ENCODE peak calls at places on chromosomes 2 and 18, in ten cellular contexts. D is tibial nerve; F is Peyer's patch; H is tibial artery; N is Panc1; O is osteoblast; C is brain microvascular endothelial cell; S is stomach; Y is CD4-positive, CD25-positive, alpha-beta regulatory T cell; B is cardiac muscle cell. P is an unnamed sample. For H3K36me3, the result is how much of the 10 kb centered on the place peaks cover.

GRCh38 chr2:122528061-122528460 is 772.6 kb downstream of the TSN start:
- DNase-seq in C (peak), Y (no peak), D (no peak), B (peak), S (no peak), O (peak), F (no peak), N (no peak), H (no peak), P (no peak)

GRCh38 chr2:73080321-73081131 is 9.0 kb upstream of the SFXN5 start:
- DNase-seq in C (no peak), N (no peak), F (no peak), S (no peak), O (no peak), H (no peak), D (no peak), Y (no peak), B (peak), P (no peak)

GRCh38 chr2:98508690-98509054 is 64.0 kb downstream of the INPP4A start:
- DNase-seq in S (peak), D (peak), F (peak), H (peak), Y (no peak), N (no peak), O (peak), B (peak), C (peak), P (peak)

GRCh38 chr2:168685619-168686453 is 116.6 kb upstream of the NOSTRIN start:
- DNase-seq in N (no peak), Y (no peak), S (no peak), H (no peak), B (peak), O (no peak), D (no peak), C (peak), F (no peak), P (no peak)

GRCh38 chr2:106828119-106828518 is 57.8 kb downstream of the ST6GAL2 start:
- DNase-seq in H (no peak), O (no peak), N (no peak), D (no peak), C (no peak), F (no peak), Y (no peak), S (no peak), B (no peak), P (no peak)

GRCh38 chr18:10140928-10141327 is 227.1 kb downstream of the VAPA start:
- DNase-seq in C (peak), D (no peak), H (no peak), O (no peak), B (peak), S (peak), N (no peak), F (no peak), Y (no peak), P (no peak)

GRCh38 chr18:8469793-8470192 is 139.4 kb upstream of the RAB12 start:
- DNase-seq in N (no peak), F (no peak), H (no peak), B (peak), D (no peak), O (peak), Y (no peak), S (no peak), C (peak), P (no peak)

GRCh38 chr2:33242845-33243244 is 233.6 kb upstream of the RASGRP3 start:
- DNase-seq in O (peak), H (no peak), D (no peak), F (no peak), C (peak), B (peak), N (no peak), Y (no peak), S (no peak), P (no peak)

GRCh38 chr2:227370791-227371312 is 8.3 kb downstream of the TM4SF20 start:
- DNase-seq in F (no peak), Y (no peak), D (peak), N (no peak), O (no peak), H (no peak), B (peak), S (no peak), C (peak), P (no peak)

GRCh38 chr2:9707611-9708010 is 76.8 kb upstream of the YWHAQ start:
- DNase-seq in Y (no peak), D (no peak), H (peak), C (no peak), B (no peak), O (no peak), F (no peak), S (no peak), N (no peak), P (no peak)

GRCh38 chr18:50870138-50870845 is 8.6 kb upstream of the ME2 start:
- DNase-seq in S (no peak), D (no peak), F (no peak), O (peak), C (peak), N (peak), B (peak), Y (no peak), H (no peak), P (no peak)

GRCh38 chr2:168912466-168913170 is 11.5 kb downstream of the G6PC2 start:
- DNase-seq in O (peak), H (no peak), F (no peak), D (no peak), S (peak), C (no peak), N (no peak), Y (no peak), B (peak), P (peak)

GRCh38 chr18:36392163-36392887 is 94.8 kb downstream of the FHOD3 start:
- DNase-seq in B (peak), C (peak), O (peak), Y (no peak), H (no peak), D (no peak), S (no peak), F (no peak), N (no peak), P (no peak)

GRCh38 chr2:42969231-42970150 is 177.1 kb upstream of the HAAO start:
- DNase-seq in H (peak), D (no peak), B (peak), C (peak), O (peak), F (no peak), S (no peak), Y (no peak), N (no peak), P (no peak)

GRCh38 chr18:3747176-3747973 is 297.4 kb downstream of the TGIF1 start:
- DNase-seq in N (no peak), D (peak), H (no peak), C (peak), F (no peak), O (no peak), Y (no peak), S (no peak), B (peak), P (no peak)

GRCh38 chr2:61670591-61671503 is 132.7 kb upstream of the XPO1 start:
- DNase-seq in C (peak), N (peak), D (peak), F (no peak), O (no peak), H (no peak), Y (no peak), S (peak), B (peak), P (peak)

GRCh38 chr2:25268136-25268535 is 73.6 kb downstream of the DNMT3A start:
- DNase-seq in H (no peak), C (no peak), F (no peak), D (no peak), S (no peak), B (no peak), N (no peak), O (peak), Y (no peak), P (no peak)

GRCh38 chr2:207160115-207160514 is 5.6 kb downstream of the KLF7 start:
- DNase-seq in O (no peak), C (no peak), Y (no peak), S (no peak), H (no peak), F (no peak), B (peak), N (no peak), D (no peak), P (no peak)

GRCh38 chr2:179985163-179985820 is 21.8 kb downstream of the CWC22 start:
- DNase-seq in F (no peak), B (no peak), S (no peak), C (peak), H (no peak), N (no peak), D (no peak), Y (no peak), O (no peak), P (no peak)
- H3K36me3 ChIP-seq in F (under half), B (under half), S (half or more), C (under half), H (half or more), N (under half), D (under half), Y (half or more), O (under half), P (under half)

GRCh38 chr18:31233550-31234306 is 71.1 kb upstream of the DSC1 start:
- DNase-seq in O (no peak), C (no peak), S (no peak), Y (no peak), H (no peak), B (no peak), F (no peak), N (no peak), D (no peak), P (no peak)
- H3K4me3 ChIP-seq in O (no peak), C (no peak), S (no peak), Y (no peak), H (no peak), B (no peak), F (no peak), N (no peak), D (no peak), P (no peak)

DNA sequence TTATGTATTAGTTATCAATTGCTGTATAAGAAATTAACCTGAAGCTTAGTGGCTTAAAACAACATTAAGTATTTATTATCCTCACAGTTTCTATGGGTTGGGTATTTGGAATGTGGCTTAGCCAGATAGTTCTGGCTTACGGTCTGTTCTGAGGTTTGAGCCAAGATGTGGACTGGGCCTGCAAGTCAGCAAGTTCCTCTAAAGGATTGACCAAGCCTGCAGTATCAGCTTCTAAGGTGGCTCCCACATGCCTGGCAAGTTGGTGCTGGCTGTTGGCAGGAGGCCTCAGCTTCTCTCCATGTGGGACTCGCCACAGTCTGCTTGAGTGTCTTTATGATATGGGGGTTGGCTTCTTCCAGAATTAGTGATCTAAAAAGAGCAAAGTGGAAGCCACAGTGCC is 45.0 kb upstream of the TCF4 start:
- DNase-seq in N (no peak), S (no peak), O (no peak), B (peak), H (no peak), F (no peak), D (no peak), Y (no peak), C (no peak), P (no peak)
- H3K27ac ChIP-seq in N (no peak), S (no peak), O (no peak), B (no peak), H (no peak), F (no peak), D (no peak), Y (no peak), C (no peak), P (no peak)

GRCh38 chr2:190254451-190254850 is 65.2 kb downstream of the HIBCH start:
- DNase-seq in B (no peak), O (no peak), D (no peak), S (no peak), C (no peak), N (no peak), Y (no peak), F (no peak), H (no peak), P (no peak)
- H3K36me3 ChIP-seq in B (under half), O (under half), D (under half), S (half or more), C (under half), N (under half), Y (half or more), F (under half), H (under half), P (under half)

DNA sequence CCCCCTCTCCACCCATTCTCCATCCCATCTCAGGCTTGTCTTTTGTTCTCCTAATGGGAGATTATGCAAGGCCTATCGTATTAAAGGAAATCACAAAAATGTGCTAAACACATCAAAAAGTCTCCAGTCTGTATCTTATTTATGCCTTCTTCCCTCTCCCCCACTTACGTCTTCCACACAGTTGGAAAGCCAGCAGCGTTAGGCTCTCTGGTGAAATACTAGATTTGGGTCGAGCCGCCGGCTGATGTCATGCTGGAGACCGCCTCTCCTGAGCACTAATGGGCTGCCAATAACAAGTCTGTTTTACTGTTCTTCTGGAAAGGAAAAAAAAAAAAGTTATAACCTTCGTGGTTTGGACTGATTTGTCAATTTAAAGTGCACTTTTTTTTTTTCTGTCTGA is 182.7 kb upstream of the SIX2 start:
- DNase-seq in C (no peak), H (no peak), F (no peak), O (no peak), D (peak), B (peak), N (no peak), Y (no peak), S (no peak), P (peak)
- H3K4me3 ChIP-seq in C (no peak), H (no peak), F (no peak), O (no peak), D (no peak), B (no peak), N (no peak), Y (no peak), S (no peak), P (no peak)

GRCh38 chr2:71499691-71500090 is 46.3 kb downstream of the DYSF start:
- DNase-seq in B (no peak), O (no peak), S (no peak), D (no peak), C (no peak), Y (no peak), F (no peak), H (peak), N (no peak), P (no peak)
- H3K27ac ChIP-seq in B (no peak), O (no peak), S (peak), D (no peak), C (peak), Y (no peak), F (no peak), H (peak), N (no peak), P (peak)